ENCODE peak calls at places on chromosome 11, in ten cellular contexts. R is stomach, U is breast epithelium, V is K562, P is sigmoid colon, G is suprapubic skin, M is transverse colon, A is HepG2, C is upper lobe of left lung, J is spleen. Q is an unnamed sample.

GRCh38 chr11:83257638-83258229 is 28.4 kb downstream of the CCDC90B start:
- DNase-seq in R (no peak), U (no peak), V (no peak), P (no peak), G (no peak), M (no peak), A (peak), C (no peak), J (no peak), Q (no peak)

GRCh38 chr11:114216804-114217195 is 79.4 kb upstream of the NNMT start:
- DNase-seq in R (no peak), U (no peak), V (peak), P (no peak), G (no peak), M (no peak), A (no peak), C (no peak), J (no peak), Q (no peak)

GRCh38 chr11:64245797-64246623 is 733 bp downstream of the PPP1R14B start:
- DNase-seq in R (peak), U (peak), V (peak), P (peak), G (no peak), M (peak), A (peak), C (peak), J (peak), Q (no peak)

GRCh38 chr11:102115557-102115956 is 5.3 kb downstream of the YAP1 start:
- DNase-seq in R (no peak), U (no peak), V (no peak), P (no peak), G (no peak), M (peak), A (peak), C (no peak), J (no peak), Q (no peak)

GRCh38 chr11:26618441-26618840 is 46.4 kb upstream of the MUC15 start:
- DNase-seq in R (no peak), U (no peak), V (no peak), P (no peak), G (no peak), M (no peak), A (no peak), C (no peak), J (no peak), Q (no peak)

GRCh38 chr11:113338730-113339129 is 24.3 kb downstream of the TTC12 start:
- DNase-seq in R (no peak), U (no peak), V (no peak), P (no peak), G (no peak), M (no peak), A (no peak), C (no peak), J (no peak), Q (no peak)

GRCh38 chr11:15841898-15842297 is 514.4 kb downstream of the SOX6 start:
- DNase-seq in R (no peak), U (no peak), V (no peak), P (no peak), G (no peak), M (peak), A (no peak), C (no peak), J (no peak), Q (no peak)

GRCh38 chr11:59271247-59271755 is 58.6 kb upstream of the MPEG1 start:
- DNase-seq in R (no peak), U (no peak), V (no peak), P (no peak), G (no peak), M (no peak), A (no peak), C (no peak), J (no peak), Q (no peak)

GRCh38 chr11:13343931-13344717 is 66.5 kb downstream of the BMAL1 start:
- DNase-seq in R (peak), U (peak), V (peak), P (no peak), G (peak), M (peak), A (peak), C (no peak), J (no peak), Q (no peak)

GRCh38 chr11:120643254-120643653 is 131.7 kb downstream of the GRIK4 start:
- DNase-seq in R (no peak), U (no peak), V (no peak), P (no peak), G (no peak), M (no peak), A (no peak), C (no peak), J (peak), Q (no peak)

DNA sequence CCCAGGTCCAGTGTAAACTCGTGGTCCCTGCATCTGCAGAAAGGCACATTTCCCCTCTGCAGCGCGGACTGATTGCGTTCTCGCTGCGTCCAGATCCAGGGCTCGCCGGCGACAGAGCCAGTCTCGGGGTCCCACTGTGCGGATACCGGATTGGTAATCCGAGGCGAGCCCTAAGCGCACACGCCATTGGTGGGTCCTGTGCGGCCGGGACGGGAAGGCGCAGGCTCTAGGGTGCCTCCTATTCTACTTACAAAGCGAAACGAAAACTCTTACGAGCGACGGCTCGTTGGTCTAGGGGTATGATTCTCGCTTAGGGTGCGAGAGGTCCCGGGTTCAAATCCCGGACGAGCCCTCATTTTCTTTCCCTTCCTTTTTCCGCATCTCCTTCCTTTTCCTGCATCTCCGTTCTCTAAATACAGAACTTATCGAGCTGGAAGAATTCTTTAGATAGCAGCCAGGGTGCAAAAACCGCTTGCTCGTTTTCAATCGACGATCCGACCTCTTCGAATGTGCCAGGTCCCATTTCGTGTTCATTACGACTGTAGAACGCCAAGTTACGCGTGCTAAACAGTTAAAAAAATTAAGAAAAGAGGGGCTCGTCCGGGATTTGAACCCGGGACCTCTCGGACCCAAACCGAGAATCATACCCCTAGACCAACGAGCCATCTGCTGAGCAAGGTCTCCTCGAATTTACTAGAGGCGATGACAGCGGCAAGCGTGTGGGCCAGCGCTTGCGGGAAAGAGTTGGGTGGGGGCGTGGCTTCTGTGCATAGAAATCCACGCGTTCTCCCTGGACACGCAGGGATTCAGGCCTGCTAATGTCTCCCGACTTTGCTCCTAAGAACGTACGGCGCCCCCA is 29.2 kb upstream of the WNT11 start:
- DNase-seq in R (peak), U (peak), V (peak), P (peak), G (peak), M (peak), A (peak), C (peak), J (peak), Q (no peak)
- TF ChIP-seq POLR2AphosphoS5 in R (peak), U (peak), V (peak), P (peak), G (peak), M (peak), A (peak), C (peak), J (peak), Q (peak)

GRCh38 chr11:10107522-10107921 is 186.5 kb downstream of the SBF2 start:
- DNase-seq in R (no peak), U (no peak), V (no peak), P (no peak), G (no peak), M (no peak), A (no peak), C (no peak), J (no peak), Q (no peak)

GRCh38 chr11:10109836-10110235 is 184.2 kb downstream of the SBF2 start:
- DNase-seq in R (no peak), U (no peak), V (no peak), P (no peak), G (no peak), M (no peak), A (no peak), C (no peak), J (no peak), Q (no peak)

GRCh38 chr11:10113852-10114251 is 180.2 kb downstream of the SBF2 start:
- DNase-seq in R (no peak), U (no peak), V (no peak), P (no peak), G (no peak), M (no peak), A (no peak), C (no peak), J (no peak), Q (no peak)

GRCh38 chr11:10114593-10115404 is 179.2 kb downstream of the SBF2 start:
- DNase-seq in R (no peak), U (no peak), V (no peak), P (no peak), G (no peak), M (no peak), A (no peak), C (no peak), J (no peak), Q (no peak)

GRCh38 chr11:10108901-10109665 is 184.9 kb downstream of the SBF2 start:
- DNase-seq in R (no peak), U (no peak), V (no peak), P (no peak), G (no peak), M (no peak), A (no peak), C (no peak), J (no peak), Q (no peak)
- H3K4me3 ChIP-seq in R (no peak), U (no peak), V (no peak), P (no peak), G (no peak), M (no peak), A (no peak), C (no peak), J (no peak), Q (no peak)

GRCh38 chr11:121741954-121742361 is 289.2 kb upstream of the SORL1-AS1 start:
- DNase-seq in R (no peak), U (no peak), V (no peak), P (peak), G (no peak), M (peak), A (no peak), C (no peak), J (no peak), Q (no peak)
- TF ChIP-seq POLR2A in R (no peak), U (no peak), V (no peak), P (no peak), G (no peak), M (no peak), A (no peak), C (no peak), J (no peak), Q (no peak)

GRCh38 chr11:92828576-92828975 is 140.9 kb upstream of the MTNR1B start:
- DNase-seq in R (no peak), U (no peak), V (no peak), P (no peak), G (no peak), M (no peak), A (no peak), C (no peak), J (no peak), Q (no peak)
- TF ChIP-seq POLR2AphosphoS5 in R (no peak), U (no peak), V (no peak), P (no peak), G (no peak), M (no peak), A (no peak), C (no peak), J (no peak), Q (no peak)

GRCh38 chr11:44309483-44310197 is at the start of gene ALX4:
- DNase-seq in R (no peak), U (no peak), V (peak), P (no peak), G (no peak), M (no peak), A (no peak), C (peak), J (no peak), Q (no peak)

GRCh38 chr11:44311339-44312261 is 1.7 kb upstream of the ALX4 start:
- DNase-seq in R (no peak), U (peak), V (no peak), P (no peak), G (no peak), M (no peak), A (no peak), C (peak), J (no peak), Q (no peak)

GRCh38 chr11:44308923-44309482 is 936 bp downstream of the ALX4 start:
- DNase-seq in R (no peak), U (no peak), V (no peak), P (no peak), G (no peak), M (no peak), A (no peak), C (peak), J (no peak), Q (no peak)

GRCh38 chr11:44310198-44310455 is 188 bp upstream of the ALX4 start:
- DNase-seq in R (no peak), U (no peak), V (no peak), P (no peak), G (no peak), M (no peak), A (no peak), C (no peak), J (no peak), Q (no peak)

DNA sequence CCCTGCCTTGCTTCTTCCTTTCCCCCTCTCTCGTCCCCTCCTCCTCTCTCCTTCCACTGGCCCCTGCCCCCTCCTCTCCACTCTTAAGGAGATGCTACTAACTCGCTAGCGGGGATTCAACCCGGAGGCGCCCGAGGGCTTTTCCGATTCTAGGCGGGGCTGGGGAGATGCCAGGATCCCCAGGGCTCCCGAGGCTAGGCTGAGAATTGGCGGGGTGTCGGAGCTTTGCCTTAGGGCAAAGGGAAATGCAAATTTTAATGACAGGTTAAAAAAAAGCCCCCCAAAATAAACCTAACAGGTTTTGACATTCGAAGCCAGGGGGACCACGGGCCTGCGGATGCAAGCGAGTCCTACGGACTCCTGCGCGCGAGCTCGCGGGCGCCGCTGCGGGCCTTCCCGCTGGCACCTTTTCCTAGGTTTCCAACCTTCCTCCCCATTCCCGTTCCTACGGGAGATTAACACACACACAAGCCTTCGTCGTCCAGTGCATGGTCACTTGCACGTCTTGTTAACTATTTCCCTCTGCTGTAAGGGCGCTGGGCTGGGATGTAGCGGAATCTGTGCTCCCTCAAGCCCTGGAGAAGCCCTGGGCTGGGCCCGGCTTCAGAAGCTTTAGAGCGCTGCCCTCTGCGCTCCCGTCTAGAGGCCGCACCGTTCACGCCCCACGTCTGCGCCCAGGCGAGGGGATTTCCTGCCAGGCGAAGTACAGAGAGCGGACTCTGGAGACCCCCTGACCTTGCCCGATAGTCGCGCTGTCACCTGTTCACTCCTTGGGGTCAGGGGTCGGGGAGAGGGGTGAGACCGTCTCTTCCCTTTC is 725 bp upstream of the ALX4 start:
- DNase-seq in R (no peak), U (no peak), V (no peak), P (no peak), G (no peak), M (no peak), A (no peak), C (peak), J (no peak), Q (no peak)
- H3K4me3 ChIP-seq in R (no peak), U (peak), V (no peak), P (no peak), G (peak), M (no peak), A (no peak), C (no peak), J (no peak), Q (no peak)

GRCh38 chr11:85685820-85686459 is at the start of gene CCDC89:
- DNase-seq in R (peak), U (no peak), V (peak), P (peak), G (peak), M (peak), A (peak), C (no peak), J (peak), Q (peak)

GRCh38 chr11:85680897-85681296 is 5.1 kb downstream of the CCDC89 start:
- DNase-seq in R (no peak), U (no peak), V (no peak), P (no peak), G (no peak), M (no peak), A (no peak), C (no peak), J (no peak), Q (no peak)

GRCh38 chr11:85679581-85679980 is 6.4 kb downstream of the CCDC89 start:
- DNase-seq in R (no peak), U (no peak), V (no peak), P (no peak), G (no peak), M (no peak), A (no peak), C (no peak), J (no peak), Q (no peak)

GRCh38 chr11:85685131-85685819 is 720 bp downstream of the CCDC89 start:
- DNase-seq in R (no peak), U (no peak), V (no peak), P (peak), G (no peak), M (no peak), A (no peak), C (peak), J (peak), Q (no peak)

DNA sequence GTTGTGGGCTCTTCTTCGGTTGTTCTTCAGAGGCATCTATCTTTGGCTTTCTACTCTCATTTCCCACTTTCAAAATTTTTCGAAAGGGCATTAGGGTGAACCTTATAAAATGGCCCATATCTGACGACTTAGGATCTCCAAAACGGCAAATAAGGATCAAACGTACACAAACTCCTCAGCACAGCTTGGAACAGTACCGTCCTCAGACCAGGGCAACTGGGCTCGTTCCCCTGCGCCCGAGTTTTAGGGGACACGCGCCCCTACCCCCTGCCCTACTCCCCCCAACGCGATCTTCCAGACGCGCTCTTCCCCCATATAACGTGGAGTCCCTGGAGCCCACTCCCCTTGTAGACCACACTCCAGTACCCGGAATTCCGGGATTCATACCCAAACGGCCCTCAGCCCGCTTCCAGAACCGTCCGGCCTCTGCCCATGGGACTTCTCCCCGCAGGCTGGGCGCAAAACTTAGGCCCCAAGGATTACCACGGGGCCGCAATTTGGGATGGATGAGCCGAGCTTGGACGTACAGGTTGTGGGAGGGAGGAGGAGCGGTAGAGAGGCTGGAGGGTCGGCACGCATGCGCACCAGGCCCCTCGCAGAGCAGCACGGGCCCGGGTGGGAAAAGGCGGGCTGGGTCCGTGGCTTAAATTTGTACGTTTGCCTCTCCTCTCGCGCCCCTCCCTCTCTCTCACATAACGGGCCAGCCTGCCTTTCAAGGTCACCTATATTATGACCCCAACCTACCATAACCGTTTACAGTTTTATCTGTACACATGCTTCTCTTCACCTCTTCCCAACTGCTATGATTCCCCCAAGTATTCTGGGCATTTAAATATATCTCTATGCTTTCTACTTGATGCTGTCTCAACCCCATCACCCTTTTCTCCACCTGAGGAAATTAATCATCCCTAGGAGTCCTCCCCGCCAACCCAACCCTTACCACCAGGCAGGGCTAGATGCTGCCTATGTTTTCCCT is 3.4 kb downstream of the CCDC89 start:
- DNase-seq in R (peak), U (no peak), V (peak), P (peak), G (no peak), M (peak), A (no peak), C (peak), J (peak), Q (no peak)
- TF ChIP-seq POLR2A in R (no peak), U (no peak), V (no peak), P (no peak), G (no peak), M (peak), A (no peak), C (no peak), J (no peak), Q (no peak)